ENCODE peak calls at places on chromosomes 1 and 21, in eight cellular contexts. Z, C, U, I, X, W, Y and N are unnamed samples.

GRCh38 chr1:2194319-2194897 is at the start of gene FAAP20:
- DNase-seq in W (no peak), X (peak; percentile 70), Z (peak; percentile 24), Y (no peak), U (peak; percentile 79), I (peak; percentile 24), C (peak; percentile 54), N (no peak)

GRCh38 chr21:38725196-38726157 is 80.3 kb upstream of the ETS2 start:
- DNase-seq in W (no peak), U (no peak), Y (peak; percentile 83), I (no peak), X (no peak), Z (no peak), C (no peak), N (no peak)

GRCh38 chr1:26827663-26828062 is 1.2 kb downstream of the ZDHHC18 start:
- DNase-seq in U (no peak), X (no peak), W (no peak), C (no peak), Z (no peak), I (no peak), Y (no peak), N (no peak)

GRCh38 chr21:33981341-33982101 is 65.9 kb upstream of the ATP5PO start:
- DNase-seq in X (no peak), W (no peak), I (no peak), Z (no peak), Y (no peak), C (peak; percentile 90), U (no peak), N (no peak)

GRCh38 chr1:2155788-2156187 is 38.8 kb downstream of the FAAP20 start:
- DNase-seq in W (no peak), X (no peak), U (no peak), C (no peak), Z (no peak), Y (no peak), I (no peak), N (no peak)

GRCh38 chr1:40620586-40620985 is 44.9 kb downstream of the RIMS3 start:
- DNase-seq in C (no peak), X (no peak), W (no peak), Y (no peak), I (no peak), U (no peak), Z (no peak), N (no peak)

GRCh38 chr1:155424091-155424490 is 103.4 kb downstream of the RUSC1 start:
- DNase-seq in Y (no peak), C (peak; percentile 56), W (no peak), I (no peak), U (no peak), X (no peak), Z (no peak), N (no peak)

GRCh38 chr1:18849252-18849651 is 10.2 kb downstream of the TAS1R2 start:
- DNase-seq in U (no peak), I (peak; percentile 26), Y (no peak), Z (no peak), W (no peak), X (no peak), C (no peak), N (no peak)

GRCh38 chr1:39898648-39899603 is 2.8 kb downstream of the MYCL start:
- DNase-seq in I (no peak), Z (no peak), W (no peak), X (peak; percentile 76), C (peak; percentile 52), U (no peak), Y (no peak), N (no peak)

GRCh38 chr1:91731815-91732214 is 154.1 kb downstream of the TGFBR3 start:
- DNase-seq in W (no peak), I (no peak), Y (peak; percentile 71), U (peak; percentile 42), X (no peak), C (peak; percentile 72), Z (no peak), N (no peak)

GRCh38 chr1:203324103-203325003 is 19.0 kb downstream of the BTG2 start:
- DNase-seq in I (no peak), U (no peak), Y (no peak), W (no peak), X (peak; percentile 59), C (no peak), Z (no peak), N (no peak)

GRCh38 chr1:24692351-24692980 is 49.4 kb downstream of the SRRM1 start:
- DNase-seq in I (no peak), Z (no peak), Y (no peak), X (no peak), W (no peak), U (no peak), C (no peak), N (no peak)

GRCh38 chr1:87927391-87928073 is 598.9 kb downstream of the LMO4 start:
- DNase-seq in Z (no peak), X (no peak), U (no peak), C (no peak), Y (peak; percentile 49), I (no peak), W (no peak), N (no peak)

GRCh38 chr21:45982256-45982757 is 737 bp downstream of the COL6A1 start:
- DNase-seq in X (no peak), W (no peak), Z (no peak), C (no peak), U (no peak), Y (no peak), I (no peak), N (no peak)

GRCh38 chr1:225477296-225477911 is 49.6 kb upstream of the LBR start:
- DNase-seq in W (no peak), X (no peak), Y (no peak), U (no peak), Z (no peak), I (no peak), C (no peak), N (no peak)

GRCh38 chr1:1042831-1043230 is 22.9 kb downstream of the AGRN start:
- DNase-seq in Z (no peak), Y (no peak), W (no peak), U (no peak), C (no peak), I (no peak), X (no peak), N (no peak)

GRCh38 chr1:10106241-10106640 is 73.5 kb downstream of the UBE4B start:
- DNase-seq in U (no peak), Y (no peak), X (no peak), C (no peak), W (no peak), Z (no peak), I (no peak), N (no peak)

GRCh38 chr1:160108888-160109662 is 6.5 kb upstream of the ATP1A2 start:
- DNase-seq in W (no peak), I (no peak), Y (no peak), X (peak; percentile 62), U (peak; percentile 68), C (peak; percentile 66), Z (peak; percentile 43), N (no peak)

GRCh38 chr1:72271555-72272096 is 10.7 kb downstream of the NEGR1 start:
- DNase-seq in W (no peak), X (no peak), C (no peak), U (no peak), I (no peak), Y (no peak), Z (no peak), N (no peak)

GRCh38 chr21:45873418-45873817 is 108.2 kb upstream of the COL6A1 start:
- DNase-seq in X (no peak), Z (no peak), U (no peak), W (no peak), C (no peak), Y (no peak), I (peak; percentile 43), N (no peak)

GRCh38 chr1:245441699-245442098 is 286.9 kb downstream of the KIF26B start:
- DNase-seq in Y (no peak), U (no peak), W (peak; percentile 46), Z (peak; percentile 90), C (peak; percentile 44), I (peak; percentile 36), X (peak; percentile 21), N (no peak)